ENCODE peak calls at places on chromosomes 4 and X, in nine cellular contexts. E is CD4-positive, CD25-positive, alpha-beta regulatory T cell; H is H1; X is tibial nerve; C is heart left ventricle; R is OCI-LY7; P is CD8-positive, alpha-beta memory T cell; W is transverse colon; L is tibial artery. V is an unnamed sample. For H3K4me1, the result is how much of the 10 kb centered on the place peaks cover.

GRCh38 chrX:9907645-9908387 is 59.3 kb upstream of the CLDN34 start:
- DNase-seq in E (no peak), X (no peak), W (no peak), C (no peak), H (no peak), P (no peak), R (no peak), L (no peak), V (no peak)

GRCh38 chr4:38495481-38495880 is 168.5 kb upstream of the KLF3 start:
- DNase-seq in P (no peak), E (no peak), X (no peak), W (no peak), R (no peak), H (no peak), L (no peak), C (no peak), V (no peak)

GRCh38 chr4:7415927-7416686 is 18.6 kb downstream of the PSAPL1 start:
- DNase-seq in X (no peak), L (peak), E (no peak), P (no peak), C (no peak), H (no peak), W (no peak), R (no peak), V (no peak)

GRCh38 chr4:157992038-157992706 is 180.7 kb downstream of the GASK1B start:
- DNase-seq in E (peak), H (no peak), X (no peak), P (peak), L (no peak), C (peak), R (peak), W (no peak), V (peak)

GRCh38 chrX:140432328-140433025 is 72.4 kb downstream of the SOX3 start:
- DNase-seq in E (no peak), R (no peak), X (no peak), P (no peak), W (no peak), L (peak), C (peak), H (no peak), V (no peak)

GRCh38 chr4:113677333-113677732 is 84.2 kb downstream of the CAMK2D start:
- DNase-seq in P (peak), H (no peak), L (no peak), E (peak), C (no peak), W (no peak), R (peak), X (no peak), V (no peak)

GRCh38 chrX:147376601-147377387 is 534.9 kb upstream of the FMR1 start:
- DNase-seq in R (peak), W (no peak), L (no peak), P (no peak), E (no peak), H (no peak), X (no peak), C (no peak), V (no peak)

GRCh38 chr4:102438396-102438795 is 62.8 kb upstream of the NFKB1 start:
- DNase-seq in C (no peak), L (no peak), H (no peak), X (no peak), R (no peak), P (no peak), E (no peak), W (no peak), V (no peak)

GRCh38 chr4:47933798-47934197 is 19.4 kb upstream of the NFXL1 start:
- DNase-seq in P (peak), H (no peak), C (no peak), X (no peak), R (peak), W (no peak), L (no peak), E (peak), V (no peak)

GRCh38 chr4:150327262-150327780 is 249.1 kb downstream of the DCLK2 start:
- DNase-seq in C (no peak), P (no peak), R (no peak), E (no peak), X (no peak), W (no peak), H (no peak), L (no peak), V (no peak)

GRCh38 chr4:141575884-141576283 is 60.5 kb upstream of the IL15 start:
- DNase-seq in L (no peak), W (no peak), C (no peak), H (no peak), R (no peak), X (no peak), P (no peak), E (no peak), V (no peak)

GRCh38 chr4:149718500-149718899 is 97.1 kb downstream of the IQCM start:
- DNase-seq in C (no peak), P (no peak), L (peak), X (no peak), W (no peak), H (no peak), E (no peak), R (no peak), V (no peak)

GRCh38 chr4:8765084-8765483 is 106.6 kb downstream of the HMX1 start:
- DNase-seq in W (no peak), L (peak), H (no peak), X (no peak), E (no peak), P (no peak), C (peak), R (no peak), V (no peak)

GRCh38 chr4:137310593-137311490 is 221.5 kb downstream of the PCDH18 start:
- DNase-seq in X (no peak), E (no peak), R (no peak), L (no peak), C (no peak), P (no peak), H (no peak), W (no peak), V (no peak)

GRCh38 chr4:136768213-136768924 is 763.9 kb downstream of the PCDH18 start:
- DNase-seq in X (no peak), R (no peak), L (no peak), P (no peak), W (no peak), C (no peak), H (no peak), E (no peak), V (no peak)

GRCh38 chr4:154506253-154506652 is 14.7 kb upstream of the DCHS2 start:
- DNase-seq in E (peak), H (no peak), R (peak), C (no peak), P (no peak), X (no peak), L (no peak), W (no peak), V (no peak)

GRCh38 chr4:70197842-70198241 is 2.3 kb downstream of the ODAM start:
- DNase-seq in X (no peak), C (no peak), L (no peak), P (no peak), E (no peak), R (no peak), W (peak), H (no peak), V (no peak)

GRCh38 chrX:49276671-49277519 is 7.3 kb downstream of the PPP1R3F start:
- DNase-seq in X (no peak), E (peak), R (no peak), C (no peak), L (no peak), W (no peak), P (no peak), H (no peak), V (no peak)

GRCh38 chr4:179624768-179625181 is 2182.5 kb upstream of the AGA start:
- DNase-seq in R (no peak), C (no peak), L (no peak), P (no peak), H (no peak), X (no peak), E (no peak), W (no peak), V (no peak)

GRCh38 chr4:163166041-163166579 is 580 bp downstream of the NAF1 start:
- DNase-seq in R (peak), C (peak), E (peak), P (peak), W (peak), L (peak), H (no peak), X (peak), V (peak)

GRCh38 chr4:89331637-89332544 is 24.3 kb upstream of the GPRIN3 start:
- DNase-seq in P (no peak), C (no peak), H (no peak), W (no peak), E (no peak), R (no peak), X (no peak), L (no peak), V (no peak)

GRCh38 chr4:25863347-25863784 is 578 bp upstream of the SEL1L3 start:
- DNase-seq in C (no peak), X (no peak), H (peak), W (peak), R (peak), P (no peak), L (no peak), E (no peak), V (no peak)

GRCh38 chrX:111869639-111870034 is 6.3 kb upstream of the TRPC5OS start:
- DNase-seq in E (peak), H (peak), C (peak), P (no peak), W (peak), X (no peak), R (peak), L (no peak), V (no peak)

GRCh38 chr4:25160714-25161598 is 707 bp upstream of the SEPSECS start:
- DNase-seq in X (no peak), W (no peak), P (no peak), E (no peak), L (no peak), H (no peak), R (peak), C (no peak), V (no peak)

GRCh38 chr4:13007802-13008201 is 476.3 kb downstream of the RAB28 start:
- DNase-seq in L (no peak), C (no peak), W (no peak), R (no peak), E (no peak), H (no peak), X (no peak), P (no peak), V (no peak)

GRCh38 chr4:137700072-137700471 is 167.8 kb upstream of the PCDH18 start:
- DNase-seq in L (no peak), X (no peak), R (no peak), H (no peak), E (no peak), P (no peak), W (no peak), C (no peak), V (no peak)

GRCh38 chr4:153142700-153143438 is 61.4 kb upstream of the TRIM2 start:
- DNase-seq in E (peak), H (no peak), R (peak), W (peak), P (peak), C (peak), L (peak), X (peak), V (peak)

GRCh38 chr4:130510661-130511060 is 1414.7 kb downstream of the C4orf33 start:
- DNase-seq in W (no peak), L (no peak), H (no peak), C (no peak), E (no peak), P (no peak), R (peak), X (no peak), V (no peak)

GRCh38 chr4:186719925-186720694 is 3.5 kb downstream of the FAT1 start:
- DNase-seq in C (no peak), L (no peak), W (no peak), P (no peak), X (no peak), H (no peak), E (peak), R (peak), V (no peak)

GRCh38 chr4:154208424-154208823 is 283.2 kb downstream of the DCHS2 start:
- DNase-seq in L (no peak), C (no peak), R (no peak), X (no peak), P (no peak), E (no peak), W (no peak), H (no peak), V (no peak)

GRCh38 chrX:63652086-63652775 is 132.8 kb downstream of the ARHGEF9 start:
- DNase-seq in P (no peak), L (no peak), C (no peak), W (no peak), R (no peak), E (no peak), H (no peak), X (no peak), V (no peak)

GRCh38 chr4:53706422-53707032 is 115.2 kb upstream of the LNX1 start:
- DNase-seq in C (no peak), L (no peak), P (no peak), E (peak), W (no peak), X (no peak), R (peak), H (no peak), V (no peak)

GRCh38 chr4:15695240-15695699 is 7.6 kb upstream of the BST1 start:
- DNase-seq in E (no peak), W (no peak), L (no peak), R (no peak), H (no peak), C (no peak), P (no peak), X (no peak), V (no peak)

GRCh38 chrX:53266175-53266574 is 15.2 kb downstream of the IQSEC2 start:
- DNase-seq in C (no peak), E (no peak), L (no peak), P (no peak), W (no peak), R (no peak), X (no peak), H (no peak), V (no peak)

GRCh38 chr4:52376107-52376704 is 282.9 kb downstream of the USP46 start:
- DNase-seq in L (no peak), E (peak), R (peak), W (no peak), P (no peak), C (peak), X (no peak), H (no peak), V (no peak)

GRCh38 chr4:169164669-169165415 is 105.9 kb downstream of the SH3RF1 start:
- DNase-seq in P (no peak), W (no peak), C (no peak), E (no peak), R (no peak), H (no peak), L (no peak), X (no peak), V (no peak)

DNA sequence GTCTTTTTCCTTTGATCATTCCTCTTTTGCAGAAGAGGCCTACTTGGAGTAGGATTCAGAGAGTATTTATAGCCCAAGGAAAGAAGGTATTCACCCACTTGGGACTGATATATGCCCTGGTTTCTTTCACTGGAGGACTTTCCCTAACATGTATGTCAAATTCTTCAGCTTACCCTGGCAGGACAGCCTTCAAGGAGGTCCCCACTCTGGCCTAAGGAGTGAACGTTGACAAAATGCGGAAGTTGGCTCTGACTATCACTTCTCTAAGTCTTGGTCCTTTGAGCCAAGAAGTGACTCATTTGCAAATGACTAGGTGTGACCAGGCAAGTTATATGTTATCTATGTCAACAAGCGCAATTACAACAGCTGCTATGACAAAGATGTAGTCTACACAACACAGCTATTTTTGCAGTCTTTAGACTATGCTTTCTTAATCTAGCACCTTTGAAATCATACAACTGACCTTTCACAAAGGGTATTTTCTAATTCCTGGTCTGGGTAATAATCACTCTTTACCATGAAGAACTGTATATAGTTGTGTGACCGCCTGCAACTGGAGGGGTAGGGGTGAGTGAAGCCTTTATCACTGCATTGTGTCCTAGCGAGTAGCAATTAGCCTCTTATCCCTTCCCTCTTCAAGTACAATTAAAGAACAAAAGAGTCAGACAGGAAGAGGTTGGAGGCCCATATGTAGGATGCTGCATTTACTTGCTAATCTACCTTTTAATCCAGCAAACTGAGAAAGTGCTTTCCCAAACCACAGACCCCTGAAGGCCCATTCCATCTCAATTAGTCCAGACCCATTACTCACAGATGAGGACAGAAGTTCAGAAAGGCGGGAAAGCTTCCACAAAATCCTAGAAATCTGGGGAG is 50.1 kb downstream of the RASGEF1B start:
- DNase-seq in P (no peak), C (no peak), X (no peak), E (no peak), R (peak), W (peak), H (no peak), L (no peak), V (no peak)
- H3K27ac ChIP-seq in P (peak), C (no peak), X (peak), E (no peak), R (no peak), W (peak), H (no peak), L (no peak), V (no peak)

GRCh38 chrX:47193475-47194241 is at the start of gene UBA1:
- DNase-seq in W (peak), E (peak), H (no peak), L (peak), P (peak), X (peak), R (peak), C (peak), V (peak)
- H3K4me1 ChIP-seq in W (half or more), E (half or more), H (under half), L (under half), P (under half), X (half or more), R (under half), C (half or more), V (under half)

GRCh38 chrX:117134983-117135382 is 672.2 kb upstream of the CT83 start:
- DNase-seq in L (no peak), P (no peak), C (no peak), W (no peak), H (no peak), X (no peak), R (no peak), E (no peak), V (no peak)

DNA sequence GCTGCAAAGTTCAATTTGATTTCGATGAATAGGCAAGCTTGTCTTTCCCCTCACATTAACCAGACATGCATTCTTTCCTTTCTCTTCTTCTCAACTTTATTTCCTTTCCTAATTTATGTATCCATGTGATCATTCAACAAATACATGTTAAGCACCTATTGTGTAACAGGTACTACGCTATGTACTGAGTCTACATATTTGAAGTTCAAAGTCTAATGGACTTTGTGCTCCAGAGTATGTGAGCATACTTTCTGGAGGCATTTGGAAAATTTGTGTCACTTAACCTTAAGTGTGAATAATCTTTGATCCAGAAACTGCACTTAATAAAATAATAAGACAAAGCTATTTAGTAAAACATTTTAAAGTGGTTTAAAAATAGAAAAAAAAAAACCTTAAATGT is 675.3 kb upstream of the CT83 start:
- DNase-seq in C (no peak), E (no peak), P (no peak), X (no peak), R (no peak), H (no peak), L (no peak), W (no peak), V (no peak)
- H3K27ac ChIP-seq in C (no peak), E (no peak), P (no peak), X (no peak), R (no peak), H (no peak), L (no peak), W (no peak), V (no peak)

GRCh38 chr4:1212546-1213335 is 36.2 kb downstream of the CTBP1 start:
- DNase-seq in C (no peak), W (no peak), X (no peak), R (no peak), E (no peak), P (no peak), H (no peak), L (no peak), V (no peak)
- H3K4me1 ChIP-seq in C (half or more), W (under half), X (half or more), R (under half), E (under half), P (under half), H (under half), L (under half), V (under half)

GRCh38 chrX:78769356-78769755 is 21.8 kb downstream of the LPAR4 start:
- DNase-seq in P (no peak), R (no peak), W (no peak), L (no peak), X (no peak), C (no peak), H (no peak), E (no peak), V (no peak)
- H3K27ac ChIP-seq in P (no peak), R (no peak), W (no peak), L (no peak), X (no peak), C (no peak), H (no peak), E (no peak), V (no peak)

DNA sequence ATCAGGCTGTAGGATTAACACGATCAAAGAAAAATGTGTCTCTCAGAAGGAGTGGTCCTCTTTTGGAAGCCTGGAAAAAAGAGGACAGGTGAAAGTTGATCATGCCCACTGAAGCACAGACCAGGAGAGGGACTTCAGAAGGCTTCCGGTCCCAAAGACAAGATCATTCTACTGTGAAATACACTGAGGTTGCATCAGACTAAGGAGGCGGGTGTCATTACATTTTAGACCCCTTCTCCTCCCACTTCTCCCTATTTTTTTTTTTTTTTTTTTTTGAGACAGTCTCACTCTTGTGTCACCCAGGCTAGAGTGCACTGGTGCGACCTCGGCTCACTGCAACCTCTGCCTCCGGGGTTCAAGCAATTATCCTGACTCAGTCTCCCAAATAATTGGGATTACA is 67.5 kb downstream of the RBM47 start:
- DNase-seq in L (no peak), H (no peak), E (no peak), W (no peak), X (no peak), P (no peak), C (no peak), R (peak), V (no peak)
- H3K4me1 ChIP-seq in L (under half), H (under half), E (under half), W (under half), X (under half), P (under half), C (half or more), R (half or more), V (under half)

GRCh38 chr4:41177016-41177415 is 37.3 kb downstream of the APBB2 start:
- DNase-seq in C (no peak), H (no peak), X (no peak), E (no peak), W (no peak), P (no peak), R (no peak), L (no peak), V (no peak)
- H3K27ac ChIP-seq in C (no peak), H (no peak), X (peak), E (no peak), W (peak), P (no peak), R (no peak), L (peak), V (no peak)

GRCh38 chrX:115583730-115584004 is 22.7 kb downstream of the PLS3 start:
- DNase-seq in H (no peak), X (no peak), P (no peak), L (no peak), W (no peak), C (no peak), R (no peak), E (no peak), V (no peak)
- H3K4me1 ChIP-seq in H (under half), X (under half), P (under half), L (under half), W (under half), C (under half), R (under half), E (under half), V (under half)

V was measured in CD8-positive, alpha-beta T cell.